ENCODE peak calls at places on chromosome 4, in seven cellular contexts. H is small intestine, F is hepatocyte, S is cardiac muscle cell, K is tibial nerve, J is pancreas, O is vagina. P is an unnamed sample.

GRCh38 chr4:154119317-154119716 is 330.4 kb upstream of the SFRP2 start:
- DNase-seq in J (no peak), O (no peak), F (no peak), H (no peak), S (no peak), K (no peak), P (no peak)

GRCh38 chr4:10006236-10006603 is 15.1 kb downstream of the SLC2A9 start:
- DNase-seq in K (no peak), S (no peak), H (peak), F (peak), O (no peak), J (peak), P (no peak)

GRCh38 chr4:138938371-138938699 is 77.2 kb upstream of the NOCT start:
- DNase-seq in O (no peak), F (peak), S (peak), H (peak), K (no peak), J (no peak), P (no peak)

GRCh38 chr4:38099908-38100407 is 139.8 kb downstream of the PTTG2 start:
- DNase-seq in S (no peak), F (no peak), K (no peak), H (no peak), J (no peak), O (no peak), P (no peak)

GRCh38 chr4:86586160-86586572 is 7.9 kb upstream of the PTPN13 start:
- DNase-seq in K (no peak), F (no peak), H (no peak), O (no peak), J (no peak), S (no peak), P (no peak)

GRCh38 chr4:89914609-89915008 is 20.0 kb downstream of the MMRN1 start:
- DNase-seq in F (no peak), H (no peak), J (no peak), S (no peak), K (no peak), O (no peak), P (no peak)

GRCh38 chr4:39825741-39826231 is 127.8 kb downstream of the UBE2K start:
- DNase-seq in H (no peak), K (no peak), F (peak), O (no peak), J (no peak), S (no peak), P (no peak)

GRCh38 chr4:96035727-96036126 is 195.8 kb downstream of the PDHA2 start:
- DNase-seq in H (no peak), J (no peak), F (no peak), S (peak), O (no peak), K (no peak), P (peak)

GRCh38 chr4:111070390-111070789 is 447.5 kb upstream of the PITX2 start:
- DNase-seq in S (no peak), F (no peak), K (no peak), J (no peak), H (no peak), O (no peak), P (no peak)

GRCh38 chr4:151324124-151324448 is 1.3 kb downstream of the SH3D19 start:
- DNase-seq in H (no peak), S (no peak), O (no peak), K (no peak), J (no peak), F (no peak), P (no peak)

GRCh38 chr4:47383829-47384427 is 79.6 kb downstream of the COMMD8 start:
- DNase-seq in K (no peak), S (peak), O (no peak), J (no peak), F (peak), H (peak), P (no peak)

GRCh38 chr4:102328045-102328444 is 17.2 kb downstream of the SLC39A8 start:
- DNase-seq in S (no peak), K (no peak), O (no peak), J (no peak), H (no peak), F (no peak), P (no peak)

GRCh38 chr4:41156574-41156973 is 57.8 kb downstream of the APBB2 start:
- DNase-seq in F (no peak), K (no peak), J (no peak), O (peak), H (no peak), S (no peak), P (no peak)

GRCh38 chr4:108100827-108101226 is 67.9 kb downstream of the LEF1 start:
- DNase-seq in K (no peak), J (no peak), O (no peak), H (no peak), F (no peak), S (no peak), P (no peak)

GRCh38 chr4:88794952-88795351 is 97.3 kb upstream of the NAP1L5 start:
- DNase-seq in F (no peak), S (no peak), O (no peak), J (no peak), H (no peak), K (no peak), P (no peak)

GRCh38 chr4:144787365-144788263 is 141.7 kb downstream of the HHIP start:
- DNase-seq in S (peak), H (peak), K (no peak), F (peak), O (no peak), J (no peak), P (no peak)

GRCh38 chr4:76058302-76058701 is 16.2 kb upstream of the ART3 start:
- DNase-seq in S (no peak), K (no peak), O (no peak), F (no peak), J (no peak), H (no peak), P (no peak)

GRCh38 chr4:47642985-47643745 is 158.1 kb downstream of the ATP10D start:
- DNase-seq in H (no peak), F (no peak), O (no peak), K (no peak), S (no peak), J (no peak), P (peak)

GRCh38 chr4:184153781-184154542 is 63.7 kb downstream of the ENPP6 start:
- DNase-seq in H (no peak), S (no peak), J (no peak), F (no peak), K (no peak), O (no peak), P (no peak)
- H3K27ac ChIP-seq in H (no peak), S (no peak), J (no peak), F (no peak), K (peak), O (no peak), P (no peak)

GRCh38 chr4:51851937-51852290 is 9.0 kb downstream of the DCUN1D4 start:
- DNase-seq in O (no peak), J (no peak), S (no peak), K (no peak), F (no peak), H (no peak), P (no peak)

GRCh38 chr4:51849430-51849829 is 6.5 kb downstream of the DCUN1D4 start:
- DNase-seq in H (no peak), J (no peak), F (no peak), O (no peak), S (no peak), K (no peak), P (no peak)

GRCh38 chr4:51853027-51853682 is 10.2 kb downstream of the DCUN1D4 start:
- DNase-seq in S (peak), F (peak), K (no peak), J (no peak), H (peak), O (no peak), P (no peak)

GRCh38 chr4:51850294-51850693 is 7.3 kb downstream of the DCUN1D4 start:
- DNase-seq in H (no peak), O (no peak), J (no peak), S (no peak), F (no peak), K (no peak), P (no peak)

DNA sequence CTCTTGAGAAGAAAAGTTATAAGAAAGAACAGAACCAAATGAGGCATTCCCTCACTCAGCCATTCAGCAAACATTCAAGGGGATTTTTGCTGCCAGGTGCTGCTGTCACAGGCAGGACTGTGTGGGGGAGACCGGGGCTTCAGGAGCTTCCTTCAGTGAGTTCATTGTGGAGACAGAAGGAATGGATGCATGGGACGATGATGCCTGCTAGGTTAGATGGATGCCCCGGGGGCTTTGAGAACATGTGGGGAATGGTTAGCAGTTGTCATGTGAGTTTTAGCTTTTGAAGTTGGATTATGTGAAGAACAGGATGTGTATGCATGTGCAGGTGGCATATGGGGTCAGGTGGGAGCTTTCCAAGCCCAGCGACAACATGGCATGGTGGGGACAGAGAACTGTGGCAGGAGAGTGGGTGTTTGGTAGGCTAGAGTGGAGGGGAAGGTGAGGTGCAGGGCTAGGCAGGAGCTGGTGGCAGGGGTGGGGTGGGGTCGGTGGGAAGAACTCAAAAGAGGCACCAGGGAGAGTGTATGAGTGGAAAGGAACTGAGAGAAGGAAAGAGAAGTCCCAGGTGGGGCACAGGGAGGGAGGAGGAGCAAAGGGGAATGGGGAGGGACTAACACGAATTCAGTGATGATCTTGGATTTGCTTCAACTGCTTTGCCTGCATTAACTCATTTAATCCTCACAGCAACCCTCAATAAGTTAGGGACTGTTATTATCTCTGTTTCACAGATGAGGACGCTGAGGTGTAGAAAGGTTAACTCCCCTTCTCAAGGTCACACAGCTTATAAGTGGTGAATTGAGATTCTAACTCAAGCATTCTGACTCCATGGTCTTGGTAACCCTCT is 8.4 kb downstream of the DCUN1D4 start:
- DNase-seq in F (no peak), S (no peak), O (no peak), J (no peak), H (no peak), K (no peak), P (no peak)
- H3K27ac ChIP-seq in F (no peak), S (no peak), O (no peak), J (no peak), H (no peak), K (no peak), P (no peak)

DNA sequence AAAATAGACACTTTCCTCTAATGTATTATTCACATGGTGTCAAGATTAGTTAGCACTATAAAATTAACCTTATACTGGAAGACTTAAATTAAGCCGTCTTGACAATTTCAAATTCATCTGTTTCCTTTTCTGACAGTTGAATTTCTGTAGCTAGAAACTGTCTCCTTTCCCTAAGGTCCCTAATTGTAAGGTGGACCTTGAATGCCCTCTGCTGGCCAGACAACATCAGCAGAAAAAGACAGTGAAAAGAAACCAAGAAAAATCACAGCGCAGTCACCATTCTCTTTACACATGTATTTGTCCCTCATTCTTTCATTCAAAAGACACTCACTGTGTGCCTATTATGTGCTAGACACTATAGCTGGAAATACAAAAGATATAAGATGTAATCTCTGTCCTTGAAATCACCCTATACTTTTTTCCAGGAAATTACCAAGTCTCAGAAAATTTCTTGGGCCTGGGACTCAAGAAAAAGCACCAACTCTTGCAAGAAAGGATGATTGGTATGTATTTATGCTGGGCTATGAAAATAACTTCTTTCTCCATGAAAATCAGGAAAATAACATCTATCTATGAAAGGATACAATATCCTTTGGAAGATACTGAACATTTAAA is 32.7 kb upstream of the AMBN start:
- DNase-seq in O (no peak), J (peak), H (peak), S (peak), K (no peak), F (peak), P (no peak)
- H3K27ac ChIP-seq in O (no peak), J (no peak), H (no peak), S (no peak), K (no peak), F (no peak), P (no peak)

GRCh38 chr4:14317351-14317750 is 684.9 kb upstream of the CPEB2 start:
- DNase-seq in J (no peak), S (no peak), H (no peak), K (no peak), O (no peak), F (no peak), P (no peak)

GRCh38 chr4:14309429-14309828 is 681.9 kb upstream of the BOD1L1 start:
- DNase-seq in F (no peak), J (no peak), S (no peak), O (no peak), K (no peak), H (no peak), P (no peak)

GRCh38 chr4:14313757-14314156 is 686.2 kb upstream of the BOD1L1 start:
- DNase-seq in J (no peak), K (no peak), H (no peak), S (no peak), O (no peak), F (no peak), P (no peak)

DNA sequence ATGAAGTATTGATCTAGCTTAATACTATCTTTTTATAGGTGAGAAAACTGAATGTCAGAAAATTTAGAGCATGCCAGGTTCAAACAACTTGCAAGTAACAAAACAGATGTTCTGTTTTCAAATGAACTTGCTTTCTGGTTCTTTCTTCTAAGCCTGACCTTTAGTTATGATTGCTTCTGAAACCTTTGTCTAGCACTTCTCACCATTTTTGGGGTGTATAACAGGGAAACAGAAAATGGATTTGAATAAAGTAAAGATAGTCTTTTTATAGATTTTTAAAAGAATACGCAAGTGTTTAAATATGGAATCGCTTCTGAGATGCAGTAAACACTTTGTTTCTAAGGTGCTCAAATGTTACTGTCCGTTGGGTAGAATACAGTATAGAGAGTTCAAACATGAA is 687.2 kb upstream of the CPEB2 start:
- DNase-seq in J (no peak), S (no peak), O (no peak), F (no peak), H (no peak), K (no peak), P (no peak)
- H3K27ac ChIP-seq in J (no peak), S (no peak), O (no peak), F (no peak), H (no peak), K (no peak), P (no peak)

GRCh38 chr4:54227261-54228063 is 1.6 kb upstream of the PDGFRA start:
- DNase-seq in O (peak), J (no peak), K (no peak), S (peak), F (peak), H (no peak), P (no peak)
- H3K27ac ChIP-seq in O (peak), J (no peak), K (peak), S (peak), F (peak), H (no peak), P (no peak)